ENCODE peak calls at places on chromosome 20, in eight cellular contexts. One of them, this sample, is unnamed.
A peak's percentile ranks its signal among the peaks of the same experiment; 100 is the strongest.

GRCh38 chr20:46218656-46219055 is 89.6 kb downstream of the CDH22 start:
- DNase-seq in right lobe of liver: no peak
- DNase-seq in adrenal gland: no peak
- DNase-seq in IMR-90: no peak
- DNase-seq in B cell: no peak
- DNase-seq in uterus: no peak
- DNase-seq in omental fat pad: no peak
- DNase-seq in CD8-positive, alpha-beta T cell: no peak
- DNase-seq in this sample: no peak

GRCh38 chr20:58603656-58604184 is 47.4 kb upstream of the STX16 start:
- DNase-seq in B cell: no peak
- DNase-seq in IMR-90: peak; percentile 61
- DNase-seq in omental fat pad: no peak
- DNase-seq in uterus: no peak
- DNase-seq in adrenal gland: no peak
- DNase-seq in CD8-positive, alpha-beta T cell: no peak
- DNase-seq in right lobe of liver: no peak
- DNase-seq in this sample: no peak

GRCh38 chr20:4721719-4722118 is at the start of gene PRND:
- DNase-seq in omental fat pad: no peak
- DNase-seq in adrenal gland: no peak
- DNase-seq in uterus: no peak
- DNase-seq in CD8-positive, alpha-beta T cell: no peak
- DNase-seq in right lobe of liver: no peak
- DNase-seq in IMR-90: no peak
- DNase-seq in B cell: no peak
- DNase-seq in this sample: peak; percentile 19

GRCh38 chr20:13333793-13334192 is 112.7 kb downstream of the ISM1 start:
- DNase-seq in omental fat pad: no peak
- DNase-seq in B cell: no peak
- DNase-seq in right lobe of liver: no peak
- DNase-seq in uterus: no peak
- DNase-seq in IMR-90: peak; percentile 4
- DNase-seq in CD8-positive, alpha-beta T cell: no peak
- DNase-seq in adrenal gland: no peak
- DNase-seq in this sample: no peak

GRCh38 chr20:433300-433975 is 25.3 kb downstream of the RBCK1 start:
- DNase-seq in omental fat pad: no peak
- DNase-seq in B cell: no peak
- DNase-seq in uterus: no peak
- DNase-seq in adrenal gland: no peak
- DNase-seq in IMR-90: no peak
- DNase-seq in right lobe of liver: no peak
- DNase-seq in CD8-positive, alpha-beta T cell: peak; percentile 64
- DNase-seq in this sample: no peak

GRCh38 chr20:32474009-32474716 is 111.0 kb downstream of the NOL4L start:
- DNase-seq in uterus: peak; percentile 52
- DNase-seq in omental fat pad: no peak
- DNase-seq in right lobe of liver: peak; percentile 64
- DNase-seq in adrenal gland: no peak
- DNase-seq in CD8-positive, alpha-beta T cell: no peak
- DNase-seq in IMR-90: no peak
- DNase-seq in B cell: no peak
- DNase-seq in this sample: peak; percentile 3

GRCh38 chr20:31661625-31662371 is 24.1 kb downstream of the COX4I2 start:
- DNase-seq in right lobe of liver: peak; percentile 84
- DNase-seq in omental fat pad: peak; percentile 70
- DNase-seq in adrenal gland: peak; percentile 84
- DNase-seq in CD8-positive, alpha-beta T cell: peak; percentile 90
- DNase-seq in B cell: peak; percentile 78
- DNase-seq in IMR-90: peak; percentile 54
- DNase-seq in uterus: peak; percentile 82
- DNase-seq in this sample: peak; percentile 80

GRCh38 chr20:32536861-32537656 is 48.1 kb downstream of the NOL4L start:
- DNase-seq in B cell: peak; percentile 56
- DNase-seq in omental fat pad: no peak
- DNase-seq in IMR-90: no peak
- DNase-seq in uterus: no peak
- DNase-seq in CD8-positive, alpha-beta T cell: peak; percentile 83
- DNase-seq in adrenal gland: no peak
- DNase-seq in right lobe of liver: peak; percentile 68
- DNase-seq in this sample: no peak

GRCh38 chr20:49585585-49586245 is 17.8 kb upstream of the PTGIS start:
- DNase-seq in omental fat pad: no peak
- DNase-seq in IMR-90: no peak
- DNase-seq in adrenal gland: no peak
- DNase-seq in uterus: no peak
- DNase-seq in right lobe of liver: no peak
- DNase-seq in CD8-positive, alpha-beta T cell: no peak
- DNase-seq in B cell: no peak
- DNase-seq in this sample: no peak

GRCh38 chr20:49831022-49831769 is 18.6 kb downstream of the SLC9A8 start:
- DNase-seq in adrenal gland: no peak
- DNase-seq in IMR-90: no peak
- DNase-seq in B cell: no peak
- DNase-seq in omental fat pad: no peak
- DNase-seq in CD8-positive, alpha-beta T cell: no peak
- DNase-seq in uterus: no peak
- DNase-seq in right lobe of liver: no peak
- DNase-seq in this sample: no peak

GRCh38 chr20:48945840-48946514 is 24.5 kb downstream of the ARFGEF2 start:
- DNase-seq in IMR-90: peak; percentile 45
- DNase-seq in right lobe of liver: no peak
- DNase-seq in CD8-positive, alpha-beta T cell: no peak
- DNase-seq in adrenal gland: peak; percentile 43
- DNase-seq in omental fat pad: no peak
- DNase-seq in B cell: no peak
- DNase-seq in uterus: no peak
- DNase-seq in this sample: no peak

GRCh38 chr20:38973546-38974120 is 11.5 kb downstream of the DHX35 start:
- DNase-seq in omental fat pad: no peak
- DNase-seq in uterus: no peak
- DNase-seq in CD8-positive, alpha-beta T cell: no peak
- DNase-seq in B cell: no peak
- DNase-seq in adrenal gland: peak; percentile 40
- DNase-seq in IMR-90: peak; percentile 77
- DNase-seq in right lobe of liver: no peak
- DNase-seq in this sample: no peak

GRCh38 chr20:58086763-58087566 is 141.5 kb downstream of the ANKRD60 start:
- DNase-seq in adrenal gland: no peak
- DNase-seq in right lobe of liver: no peak
- DNase-seq in uterus: no peak
- DNase-seq in B cell: no peak
- DNase-seq in CD8-positive, alpha-beta T cell: peak; percentile 44
- DNase-seq in omental fat pad: no peak
- DNase-seq in IMR-90: peak; percentile 27
- DNase-seq in this sample: peak; percentile 62

GRCh38 chr20:56843817-56844216 is 214.7 kb downstream of the TFAP2C start:
- DNase-seq in right lobe of liver: no peak
- DNase-seq in uterus: no peak
- DNase-seq in B cell: no peak
- DNase-seq in omental fat pad: no peak
- DNase-seq in adrenal gland: no peak
- DNase-seq in IMR-90: no peak
- DNase-seq in CD8-positive, alpha-beta T cell: no peak
- DNase-seq in this sample: no peak
- TF ChIP-seq CTCF in right lobe of liver: no peak
- TF ChIP-seq CTCF in uterus: no peak
- TF ChIP-seq CTCF in B cell: no peak
- TF ChIP-seq CTCF in omental fat pad: no peak
- TF ChIP-seq CTCF in adrenal gland: no peak
- TF ChIP-seq CTCF in IMR-90: no peak
- TF ChIP-seq CTCF in CD8-positive, alpha-beta T cell: no peak
- TF ChIP-seq CTCF in this sample: no peak

DNA sequence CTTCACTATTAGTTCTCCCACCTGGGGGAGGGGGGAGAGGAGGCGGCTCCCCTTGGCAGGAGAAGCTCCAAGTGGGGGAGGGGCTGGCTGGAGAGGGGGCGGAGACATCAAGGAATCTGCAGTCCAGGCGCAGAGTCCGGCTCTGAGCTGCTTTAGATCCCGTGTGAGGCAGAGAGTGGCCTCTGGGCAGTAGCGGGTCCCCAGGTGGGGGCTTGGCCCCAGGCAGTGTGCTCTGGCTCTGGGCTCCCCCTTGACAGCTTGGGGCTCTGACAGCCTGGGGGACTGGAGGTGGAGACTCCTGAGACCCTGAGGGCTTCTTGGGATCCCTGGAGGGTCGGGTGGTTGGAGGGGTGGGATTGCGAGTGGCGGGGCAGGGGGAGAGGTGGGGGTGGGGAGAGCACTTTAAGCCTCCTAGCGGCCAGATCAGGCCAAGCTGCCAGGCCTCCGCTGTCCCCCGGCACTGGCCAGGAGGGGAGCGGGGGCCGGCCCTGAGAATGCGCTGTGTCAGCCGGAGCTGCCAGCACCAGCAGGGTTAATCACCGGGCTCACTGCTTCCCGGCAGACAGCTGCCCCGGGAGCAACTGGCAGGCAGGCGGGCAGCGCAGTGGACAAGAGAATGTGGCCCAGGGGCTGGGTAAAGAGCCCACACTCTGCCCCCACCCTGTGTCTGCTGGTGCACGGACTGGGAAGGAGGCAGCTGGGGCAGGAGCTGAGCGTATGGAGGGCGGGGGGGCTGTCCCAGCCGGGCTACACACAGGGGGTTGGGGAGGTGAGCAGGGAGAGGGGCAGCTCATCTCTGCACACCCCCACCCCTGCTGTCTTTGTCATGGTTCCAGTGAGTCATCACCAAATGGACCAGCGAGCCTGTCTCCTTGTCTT is 1.8 kb upstream of the LAMA5 start:
- DNase-seq in right lobe of liver: peak; percentile 56
- DNase-seq in adrenal gland: peak; percentile 61
- DNase-seq in uterus: peak; percentile 62
- DNase-seq in B cell: no peak
- DNase-seq in CD8-positive, alpha-beta T cell: no peak
- DNase-seq in omental fat pad: no peak
- DNase-seq in IMR-90: peak; percentile 50
- DNase-seq in this sample: peak; percentile 52
- TF ChIP-seq CTCF in right lobe of liver: peak; percentile 40
- TF ChIP-seq CTCF in adrenal gland: no peak
- TF ChIP-seq CTCF in uterus: no peak
- TF ChIP-seq CTCF in B cell: peak; percentile 31
- TF ChIP-seq CTCF in CD8-positive, alpha-beta T cell: no peak
- TF ChIP-seq CTCF in omental fat pad: no peak
- TF ChIP-seq CTCF in IMR-90: peak; percentile 43
- TF ChIP-seq CTCF in this sample: peak; percentile 54

GRCh38 chr20:47524385-47524784 is 22.7 kb downstream of the NCOA3 start:
- DNase-seq in B cell: no peak
- DNase-seq in right lobe of liver: no peak
- DNase-seq in IMR-90: no peak
- DNase-seq in uterus: no peak
- DNase-seq in CD8-positive, alpha-beta T cell: no peak
- DNase-seq in adrenal gland: no peak
- DNase-seq in omental fat pad: no peak
- DNase-seq in this sample: no peak

GRCh38 chr20:47527004-47527800 is 25.5 kb downstream of the NCOA3 start:
- DNase-seq in CD8-positive, alpha-beta T cell: no peak
- DNase-seq in uterus: no peak
- DNase-seq in omental fat pad: no peak
- DNase-seq in right lobe of liver: no peak
- DNase-seq in IMR-90: no peak
- DNase-seq in B cell: no peak
- DNase-seq in adrenal gland: no peak
- DNase-seq in this sample: no peak

GRCh38 chr20:47515843-47516242 is 14.2 kb downstream of the NCOA3 start:
- DNase-seq in B cell: no peak
- DNase-seq in right lobe of liver: no peak
- DNase-seq in omental fat pad: no peak
- DNase-seq in uterus: no peak
- DNase-seq in IMR-90: no peak
- DNase-seq in CD8-positive, alpha-beta T cell: no peak
- DNase-seq in adrenal gland: no peak
- DNase-seq in this sample: no peak

DNA sequence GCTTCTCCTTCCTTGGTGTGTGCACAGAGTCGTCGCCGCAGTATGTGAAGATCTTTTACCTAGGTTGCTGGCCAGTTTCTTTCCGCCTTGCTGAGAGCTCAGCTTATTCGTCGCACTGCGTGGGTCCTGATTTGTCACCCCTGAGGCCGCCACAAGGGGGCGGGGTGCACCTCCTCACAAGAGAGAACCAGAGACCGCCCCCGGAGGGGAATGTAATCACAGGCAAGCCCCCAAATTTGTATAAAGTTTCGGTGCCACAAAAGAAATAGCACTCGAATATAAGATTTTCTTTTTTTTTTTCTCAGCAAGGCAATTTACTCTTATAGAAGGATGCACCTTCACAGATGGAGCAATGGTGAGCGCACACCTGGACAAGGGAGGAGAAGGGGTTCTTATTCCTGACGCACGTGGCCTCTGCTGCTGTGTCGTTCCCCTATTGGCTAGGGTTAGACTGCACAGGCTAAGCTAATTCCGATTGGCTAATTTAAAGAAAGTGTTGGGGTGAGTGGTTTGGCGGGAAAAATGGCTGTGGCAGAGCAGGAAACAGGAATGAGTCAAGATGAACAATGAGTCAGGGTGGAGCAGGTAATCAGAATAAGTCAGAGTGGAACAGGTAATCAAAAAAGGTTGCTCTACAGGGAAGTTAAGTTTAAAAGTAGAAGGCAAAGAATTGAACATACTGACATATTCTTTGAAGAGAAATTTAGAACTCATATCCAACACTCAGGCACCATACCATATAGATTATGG is 19.5 kb downstream of the NCOA3 start:
- DNase-seq in IMR-90: no peak
- DNase-seq in right lobe of liver: no peak
- DNase-seq in CD8-positive, alpha-beta T cell: no peak
- DNase-seq in B cell: no peak
- DNase-seq in omental fat pad: no peak
- DNase-seq in adrenal gland: no peak
- DNase-seq in uterus: no peak
- DNase-seq in this sample: no peak
- TF ChIP-seq CTCF in IMR-90: no peak
- TF ChIP-seq CTCF in right lobe of liver: no peak
- TF ChIP-seq CTCF in CD8-positive, alpha-beta T cell: no peak
- TF ChIP-seq CTCF in B cell: peak; percentile 18
- TF ChIP-seq CTCF in omental fat pad: no peak
- TF ChIP-seq CTCF in adrenal gland: no peak
- TF ChIP-seq CTCF in uterus: no peak
- TF ChIP-seq CTCF in this sample: peak; percentile 27

DNA sequence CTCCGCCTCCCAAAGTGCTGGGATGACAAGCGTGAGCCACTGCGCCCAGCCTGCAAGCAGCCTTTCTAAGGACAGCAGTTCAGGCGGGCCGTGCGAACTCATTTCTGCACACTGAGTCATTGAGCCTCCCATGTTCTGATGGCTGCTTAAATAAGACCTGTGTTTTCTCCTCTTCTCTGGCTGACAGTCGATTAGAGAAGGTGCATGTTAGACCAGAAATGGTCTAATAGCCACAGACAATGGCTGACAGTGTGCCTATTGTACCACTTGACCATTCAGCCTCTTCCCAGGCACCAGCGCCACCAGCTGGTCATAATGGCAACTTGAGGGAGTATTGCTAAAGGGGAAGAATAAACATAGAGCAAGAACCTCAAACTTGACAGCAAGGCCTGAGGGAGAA is 6.2 kb downstream of the CST11 start:
- DNase-seq in adrenal gland: peak; percentile 51
- DNase-seq in IMR-90: peak; percentile 21
- DNase-seq in B cell: no peak
- DNase-seq in omental fat pad: peak; percentile 35
- DNase-seq in uterus: peak; percentile 37
- DNase-seq in right lobe of liver: no peak
- DNase-seq in CD8-positive, alpha-beta T cell: no peak
- DNase-seq in this sample: peak; percentile 80
- TF ChIP-seq CTCF in adrenal gland: peak; percentile 51
- TF ChIP-seq CTCF in IMR-90: peak; percentile 47
- TF ChIP-seq CTCF in B cell: no peak
- TF ChIP-seq CTCF in omental fat pad: no peak
- TF ChIP-seq CTCF in uterus: peak; percentile 50
- TF ChIP-seq CTCF in right lobe of liver: peak; percentile 52
- TF ChIP-seq CTCF in CD8-positive, alpha-beta T cell: no peak
- TF ChIP-seq CTCF in this sample: peak; percentile 73

GRCh38 chr20:17671565-17671964 is 10.5 kb downstream of the RRBP1 start:
- DNase-seq in omental fat pad: no peak
- DNase-seq in right lobe of liver: no peak
- DNase-seq in uterus: no peak
- DNase-seq in IMR-90: no peak
- DNase-seq in adrenal gland: no peak
- DNase-seq in CD8-positive, alpha-beta T cell: no peak
- DNase-seq in B cell: no peak
- DNase-seq in this sample: no peak
- TF ChIP-seq CTCF in omental fat pad: no peak
- TF ChIP-seq CTCF in right lobe of liver: no peak
- TF ChIP-seq CTCF in uterus: no peak
- TF ChIP-seq CTCF in IMR-90: no peak
- TF ChIP-seq CTCF in adrenal gland: no peak
- TF ChIP-seq CTCF in CD8-positive, alpha-beta T cell: no peak
- TF ChIP-seq CTCF in B cell: no peak
- TF ChIP-seq CTCF in this sample: no peak

This sample was measured in endothelial cell.